ENCODE peak calls at places on chromosomes 7 and 10, in six cellular contexts. K is suprapubic skin, R is cardiac muscle cell, D is ascending aorta, Z is MM.1S, F is spleen. H is an unnamed sample. For H3K4me1, the result is how much of the 10 kb centered on the place peaks cover.

GRCh38 chr7:109213081-109213480 is 643.4 kb downstream of the DNAJB9 start:
- DNase-seq in K (no peak), R (no peak), D (no peak), Z (no peak), F (no peak), H (no peak)

GRCh38 chr7:139981533-139981932 is 81.2 kb downstream of the PARP12 start:
- DNase-seq in K (no peak), R (no peak), D (no peak), Z (no peak), F (no peak), H (no peak)

GRCh38 chr10:34186740-34187139 is 628.4 kb downstream of the PARD3 start:
- DNase-seq in K (no peak), R (no peak), D (no peak), Z (no peak), F (no peak), H (no peak)

GRCh38 chr10:48455392-48456151 is 149.1 kb downstream of the MAPK8 start:
- DNase-seq in K (peak), R (no peak), D (no peak), Z (no peak), F (peak), H (no peak)

GRCh38 chr7:27179503-27180430 is 5.3 kb downstream of the HOXA11 start:
- DNase-seq in K (peak), R (peak), D (no peak), Z (no peak), F (peak), H (peak)

GRCh38 chr7:139682136-139683013 is 95.4 kb downstream of the HIPK2 start:
- DNase-seq in K (no peak), R (peak), D (no peak), Z (no peak), F (no peak), H (no peak)

GRCh38 chr10:31320179-31320597 is 1.2 kb downstream of the ZEB1 start:
- DNase-seq in K (peak), R (peak), D (no peak), Z (peak), F (no peak), H (peak)

GRCh38 chr7:102925962-102926825 is 13.4 kb downstream of the LRRC17 start:
- DNase-seq in K (no peak), R (no peak), D (no peak), Z (no peak), F (no peak), H (no peak)

GRCh38 chr7:133934974-133935330 is 192.2 kb upstream of the LRGUK start:
- DNase-seq in K (no peak), R (no peak), D (no peak), Z (no peak), F (no peak), H (no peak)

GRCh38 chr7:40882071-40882658 is 747.4 kb downstream of the SUGCT start:
- DNase-seq in K (no peak), R (no peak), D (no peak), Z (no peak), F (no peak), H (no peak)

GRCh38 chr10:92751534-92751811 is 61.7 kb downstream of the HHEX start:
- DNase-seq in K (no peak), R (no peak), D (no peak), Z (no peak), F (no peak), H (no peak)

GRCh38 chr7:91082038-91082437 is 182.2 kb upstream of the FZD1 start:
- DNase-seq in K (no peak), R (peak), D (no peak), Z (no peak), F (no peak), H (no peak)

GRCh38 chr10:79112898-79113431 is 44.2 kb downstream of the ZMIZ1 start:
- DNase-seq in K (no peak), R (peak), D (no peak), Z (no peak), F (peak), H (peak)

GRCh38 chr7:39958038-39958437 is 8.0 kb downstream of the CDK13 start:
- DNase-seq in K (no peak), R (no peak), D (no peak), Z (no peak), F (no peak), H (no peak)

GRCh38 chr10:49408437-49409306 is 12.8 kb upstream of the DRGX start:
- DNase-seq in K (no peak), R (peak), D (no peak), Z (no peak), F (no peak), H (peak)

GRCh38 chr7:136205956-136206355 is 228.8 kb upstream of the MTPN start:
- DNase-seq in K (no peak), R (no peak), D (no peak), Z (no peak), F (no peak), H (no peak)

GRCh38 chr7:12721286-12721830 is 33.9 kb downstream of the ARL4A start:
- DNase-seq in K (no peak), R (no peak), D (no peak), Z (no peak), F (no peak), H (no peak)

GRCh38 chr7:135759537-135759936 is 10.9 kb upstream of the FAM180A start:
- DNase-seq in K (no peak), R (no peak), D (no peak), Z (no peak), F (no peak), H (no peak)

GRCh38 chr10:29332061-29332760 is 43.3 kb downstream of the LYZL1 start:
- DNase-seq in K (no peak), R (no peak), D (no peak), Z (no peak), F (no peak), H (no peak)

GRCh38 chr7:14748461-14748860 is 154.1 kb downstream of the DGKB start:
- DNase-seq in K (no peak), R (peak), D (no peak), Z (no peak), F (no peak), H (no peak)

GRCh38 chr10:16231734-16232133 is 205.1 kb upstream of the PTER start:
- DNase-seq in K (no peak), R (no peak), D (no peak), Z (no peak), F (no peak), H (no peak)

GRCh38 chr10:110181451-110181850 is 26.0 kb upstream of the MXI1 start:
- DNase-seq in K (no peak), R (no peak), D (no peak), Z (no peak), F (peak), H (no peak)

GRCh38 chr7:142776206-142776844 is 5.6 kb downstream of the PRSS2 start:
- DNase-seq in K (no peak), R (peak), D (no peak), Z (no peak), F (no peak), H (peak)

GRCh38 chr7:15571303-15571878 is 9.6 kb upstream of the AGMO start:
- DNase-seq in K (no peak), R (peak), D (no peak), Z (no peak), F (no peak), H (no peak)

GRCh38 chr10:112209534-112210200 is 26.1 kb upstream of the GPAM start:
- DNase-seq in K (no peak), R (no peak), D (no peak), Z (no peak), F (no peak), H (no peak)

GRCh38 chr10:51377070-51377931 is 303.0 kb downstream of the PRKG1 start:
- DNase-seq in K (no peak), R (no peak), D (no peak), Z (no peak), F (no peak), H (peak)

GRCh38 chr7:1825877-1826741 is 156.0 kb downstream of the ELFN1 start:
- DNase-seq in K (no peak), R (no peak), D (no peak), Z (no peak), F (peak), H (no peak)

GRCh38 chr10:24168258-24169170 is 40.4 kb upstream of the KIAA1217 start:
- DNase-seq in K (no peak), R (peak), D (no peak), Z (no peak), F (no peak), H (peak)
- H3K27ac ChIP-seq in K (no peak), R (peak), D (no peak), Z (no peak), F (no peak), H (no peak)

GRCh38 chr7:117811696-117812095 is 61.5 kb downstream of the CTTNBP2 start:
- DNase-seq in K (no peak), R (no peak), D (no peak), Z (no peak), F (no peak), H (no peak)
- H3K4me1 ChIP-seq in K (under half), R (half or more), D (under half), Z (under half), F (under half), H (under half)

DNA sequence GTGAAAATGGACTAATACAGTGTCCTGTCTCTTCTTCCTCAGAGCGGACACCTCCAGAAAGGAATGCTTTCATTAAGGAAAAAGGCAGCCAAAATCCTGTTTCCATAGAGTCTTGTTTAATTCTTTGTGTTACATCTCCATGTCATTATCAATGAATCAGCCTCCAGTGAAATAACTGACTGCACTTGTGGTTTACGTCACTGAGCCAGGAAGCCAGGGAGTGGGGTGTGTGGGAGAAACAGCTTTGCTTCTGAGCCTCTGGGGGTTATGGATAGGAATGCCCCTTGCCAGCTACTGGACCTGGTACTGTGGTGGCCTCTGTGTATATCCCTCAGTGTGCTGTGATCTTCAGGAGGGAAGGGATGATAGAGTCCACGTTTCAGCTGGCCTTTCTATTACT is 416.8 kb downstream of the GALNT17 start:
- DNase-seq in K (no peak), R (no peak), D (no peak), Z (no peak), F (no peak), H (no peak)
- H3K27ac ChIP-seq in K (no peak), R (no peak), D (no peak), Z (no peak), F (no peak), H (no peak)

DNA sequence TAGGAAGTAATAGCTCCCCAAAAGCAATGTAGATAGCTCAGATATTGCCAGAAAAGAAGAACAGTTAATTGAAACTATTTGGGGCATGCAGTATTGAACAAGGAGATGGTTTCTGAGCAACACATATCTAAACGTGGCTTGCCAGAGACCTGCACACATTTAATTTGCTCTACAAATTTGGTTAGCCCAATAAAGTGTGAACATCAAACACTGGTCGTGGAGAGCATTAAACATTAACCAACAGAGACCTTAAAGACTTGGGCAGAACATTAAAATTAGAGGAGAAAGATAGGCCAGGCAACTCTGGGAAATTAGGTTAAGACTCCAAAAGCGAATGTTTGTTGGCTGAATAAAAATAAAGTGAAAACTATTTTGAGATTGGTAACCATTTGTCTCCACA is 61.6 kb upstream of the ARID5B start:
- DNase-seq in K (no peak), R (no peak), D (no peak), Z (no peak), F (no peak), H (no peak)
- H3K4me1 ChIP-seq in K (under half), R (under half), D (under half), Z (under half), F (under half), H (half or more)

GRCh38 chr7:149692557-149692982 is 80.8 kb downstream of the ZNF467 start:
- DNase-seq in K (no peak), R (no peak), D (no peak), Z (no peak), F (no peak), H (no peak)

GRCh38 chr7:149688836-149689590 is 84.4 kb downstream of the ZNF467 start:
- DNase-seq in K (no peak), R (peak), D (no peak), Z (no peak), F (no peak), H (no peak)

GRCh38 chr7:149689591-149689845 is 83.9 kb downstream of the ZNF467 start:
- DNase-seq in K (no peak), R (peak), D (no peak), Z (no peak), F (no peak), H (no peak)

GRCh38 chr7:149690688-149691446 is 82.5 kb downstream of the ZNF467 start:
- DNase-seq in K (no peak), R (peak), D (no peak), Z (no peak), F (no peak), H (peak)

GRCh38 chr7:149692056-149692455 is 81.3 kb downstream of the ZNF467 start:
- DNase-seq in K (no peak), R (no peak), D (no peak), Z (no peak), F (no peak), H (no peak)
- H3K27ac ChIP-seq in K (no peak), R (no peak), D (no peak), Z (no peak), F (no peak), H (no peak)

GRCh38 chr10:104259456-104259855 is 4.8 kb downstream of the GSTO1 start:
- DNase-seq in K (no peak), R (no peak), D (no peak), Z (no peak), F (no peak), H (no peak)

GRCh38 chr10:104256335-104257080 is 1.8 kb downstream of the GSTO1 start:
- DNase-seq in K (no peak), R (no peak), D (no peak), Z (no peak), F (no peak), H (no peak)

GRCh38 chr10:104259999-104260774 is 5.5 kb downstream of the GSTO1 start:
- DNase-seq in K (no peak), R (peak), D (no peak), Z (no peak), F (no peak), H (no peak)

GRCh38 chr10:104257235-104257634 is 2.5 kb downstream of the GSTO1 start:
- DNase-seq in K (no peak), R (no peak), D (no peak), Z (no peak), F (no peak), H (no peak)

GRCh38 chr10:104258209-104258608 is 3.5 kb downstream of the GSTO1 start:
- DNase-seq in K (no peak), R (no peak), D (no peak), Z (no peak), F (no peak), H (no peak)
- H3K4me1 ChIP-seq in K (half or more), R (under half), D (under half), Z (under half), F (half or more), H (half or more)

H was measured in body of pancreas.